ENCODE peak calls at places on chromosomes 6 and 20, in seven cellular contexts. One of them, this sample, is unnamed.

GRCh38 chr6:158042245-158042798 is 60.7 kb downstream of the SYNJ2 start:
- DNase-seq in activated gamma-delta T cell treated with Interleukin-2 at 50 U/mL for 16 hours: no peak
- DNase-seq in heart left ventricle: no peak
- DNase-seq in NCI-H774: no peak
- DNase-seq in type B pancreatic cell: no peak
- DNase-seq in IMR-90: peak
- DNase-seq in bronchial epithelial cell: peak
- DNase-seq in this sample: peak

GRCh38 chr6:115830895-115831294 is 229.8 kb downstream of the FRK start:
- DNase-seq in activated gamma-delta T cell treated with Interleukin-2 at 50 U/mL for 16 hours: no peak
- DNase-seq in heart left ventricle: no peak
- DNase-seq in NCI-H774: no peak
- DNase-seq in type B pancreatic cell: no peak
- DNase-seq in IMR-90: no peak
- DNase-seq in bronchial epithelial cell: peak
- DNase-seq in this sample: no peak

GRCh38 chr6:34531580-34532201 is 24.4 kb downstream of the SPDEF start:
- DNase-seq in activated gamma-delta T cell treated with Interleukin-2 at 50 U/mL for 16 hours: no peak
- DNase-seq in heart left ventricle: peak
- DNase-seq in NCI-H774: no peak
- DNase-seq in type B pancreatic cell: no peak
- DNase-seq in IMR-90: peak
- DNase-seq in bronchial epithelial cell: peak
- DNase-seq in this sample: no peak

GRCh38 chr20:17023811-17024210 is 203.0 kb upstream of the PCSK2 start:
- DNase-seq in activated gamma-delta T cell treated with Interleukin-2 at 50 U/mL for 16 hours: no peak
- DNase-seq in heart left ventricle: no peak
- DNase-seq in NCI-H774: peak
- DNase-seq in type B pancreatic cell: no peak
- DNase-seq in IMR-90: peak
- DNase-seq in bronchial epithelial cell: no peak
- DNase-seq in this sample: no peak

GRCh38 chr6:56911847-56912246 is 43.1 kb upstream of the BEND6 start:
- DNase-seq in activated gamma-delta T cell treated with Interleukin-2 at 50 U/mL for 16 hours: no peak
- DNase-seq in heart left ventricle: no peak
- DNase-seq in NCI-H774: no peak
- DNase-seq in type B pancreatic cell: no peak
- DNase-seq in IMR-90: peak
- DNase-seq in bronchial epithelial cell: peak
- DNase-seq in this sample: no peak

GRCh38 chr6:6785163-6785521 is 196.6 kb downstream of the LY86 start:
- DNase-seq in activated gamma-delta T cell treated with Interleukin-2 at 50 U/mL for 16 hours: no peak
- DNase-seq in heart left ventricle: no peak
- DNase-seq in NCI-H774: no peak
- DNase-seq in type B pancreatic cell: no peak
- DNase-seq in IMR-90: no peak
- DNase-seq in bronchial epithelial cell: no peak
- DNase-seq in this sample: no peak

GRCh38 chr6:85460951-85461805 is 11.3 kb downstream of the NT5E start:
- DNase-seq in activated gamma-delta T cell treated with Interleukin-2 at 50 U/mL for 16 hours: peak
- DNase-seq in heart left ventricle: no peak
- DNase-seq in NCI-H774: no peak
- DNase-seq in type B pancreatic cell: no peak
- DNase-seq in IMR-90: no peak
- DNase-seq in bronchial epithelial cell: no peak
- DNase-seq in this sample: no peak

GRCh38 chr6:11712760-11713159 is 65.8 kb downstream of the ADTRP start:
- DNase-seq in activated gamma-delta T cell treated with Interleukin-2 at 50 U/mL for 16 hours: no peak
- DNase-seq in heart left ventricle: no peak
- DNase-seq in NCI-H774: no peak
- DNase-seq in type B pancreatic cell: no peak
- DNase-seq in IMR-90: peak
- DNase-seq in bronchial epithelial cell: peak
- DNase-seq in this sample: no peak

GRCh38 chr20:31698803-31699718 is 23.6 kb downstream of the BCL2L1 start:
- DNase-seq in activated gamma-delta T cell treated with Interleukin-2 at 50 U/mL for 16 hours: no peak
- DNase-seq in heart left ventricle: peak
- DNase-seq in NCI-H774: peak
- DNase-seq in type B pancreatic cell: no peak
- DNase-seq in IMR-90: peak
- DNase-seq in bronchial epithelial cell: peak
- DNase-seq in this sample: peak

GRCh38 chr6:53240763-53241162 is 92.1 kb upstream of the GCM1 start:
- DNase-seq in activated gamma-delta T cell treated with Interleukin-2 at 50 U/mL for 16 hours: no peak
- DNase-seq in heart left ventricle: no peak
- DNase-seq in NCI-H774: no peak
- DNase-seq in type B pancreatic cell: no peak
- DNase-seq in IMR-90: no peak
- DNase-seq in bronchial epithelial cell: no peak
- DNase-seq in this sample: no peak

GRCh38 chr6:42404494-42404893 is 47.2 kb downstream of the TRERF1 start:
- DNase-seq in activated gamma-delta T cell treated with Interleukin-2 at 50 U/mL for 16 hours: peak
- DNase-seq in heart left ventricle: no peak
- DNase-seq in NCI-H774: no peak
- DNase-seq in type B pancreatic cell: no peak
- DNase-seq in IMR-90: peak
- DNase-seq in bronchial epithelial cell: peak
- DNase-seq in this sample: no peak

GRCh38 chr6:9405369-9405768 is 970.0 kb upstream of the SLC35B3 start:
- DNase-seq in activated gamma-delta T cell treated with Interleukin-2 at 50 U/mL for 16 hours: no peak
- DNase-seq in heart left ventricle: no peak
- DNase-seq in NCI-H774: no peak
- DNase-seq in type B pancreatic cell: no peak
- DNase-seq in IMR-90: peak
- DNase-seq in bronchial epithelial cell: peak
- DNase-seq in this sample: no peak

GRCh38 chr6:39778581-39779270 is 13.4 kb upstream of the DAAM2 start:
- DNase-seq in activated gamma-delta T cell treated with Interleukin-2 at 50 U/mL for 16 hours: no peak
- DNase-seq in heart left ventricle: no peak
- DNase-seq in NCI-H774: no peak
- DNase-seq in type B pancreatic cell: no peak
- DNase-seq in IMR-90: peak
- DNase-seq in bronchial epithelial cell: no peak
- DNase-seq in this sample: no peak

GRCh38 chr20:62210496-62210855 is 9.6 kb downstream of the HRH3 start:
- DNase-seq in activated gamma-delta T cell treated with Interleukin-2 at 50 U/mL for 16 hours: no peak
- DNase-seq in heart left ventricle: no peak
- DNase-seq in NCI-H774: peak
- DNase-seq in type B pancreatic cell: no peak
- DNase-seq in IMR-90: no peak
- DNase-seq in bronchial epithelial cell: no peak
- DNase-seq in this sample: no peak

GRCh38 chr6:44054635-44055559 is 72.4 kb downstream of the MRPL14 start:
- DNase-seq in activated gamma-delta T cell treated with Interleukin-2 at 50 U/mL for 16 hours: no peak
- DNase-seq in heart left ventricle: no peak
- DNase-seq in NCI-H774: no peak
- DNase-seq in type B pancreatic cell: no peak
- DNase-seq in IMR-90: peak
- DNase-seq in bronchial epithelial cell: no peak
- DNase-seq in this sample: no peak

GRCh38 chr6:35557239-35557638 is 44.5 kb upstream of the TULP1 start:
- DNase-seq in activated gamma-delta T cell treated with Interleukin-2 at 50 U/mL for 16 hours: no peak
- DNase-seq in heart left ventricle: no peak
- DNase-seq in NCI-H774: no peak
- DNase-seq in type B pancreatic cell: no peak
- DNase-seq in IMR-90: no peak
- DNase-seq in bronchial epithelial cell: no peak
- DNase-seq in this sample: no peak

GRCh38 chr6:106715922-106716321 is 86.5 kb downstream of the QRSL1 start:
- DNase-seq in activated gamma-delta T cell treated with Interleukin-2 at 50 U/mL for 16 hours: no peak
- DNase-seq in heart left ventricle: no peak
- DNase-seq in NCI-H774: no peak
- DNase-seq in type B pancreatic cell: no peak
- DNase-seq in IMR-90: no peak
- DNase-seq in bronchial epithelial cell: peak
- DNase-seq in this sample: no peak

GRCh38 chr6:84764332-84765049 is at the start of gene TBX18:
- DNase-seq in activated gamma-delta T cell treated with Interleukin-2 at 50 U/mL for 16 hours: no peak
- DNase-seq in heart left ventricle: peak
- DNase-seq in NCI-H774: no peak
- DNase-seq in type B pancreatic cell: peak
- DNase-seq in IMR-90: peak
- DNase-seq in bronchial epithelial cell: peak
- DNase-seq in this sample: no peak

GRCh38 chr20:25083773-25084615 is 2.1 kb upstream of the VSX1 start:
- DNase-seq in activated gamma-delta T cell treated with Interleukin-2 at 50 U/mL for 16 hours: no peak
- DNase-seq in heart left ventricle: no peak
- DNase-seq in NCI-H774: no peak
- DNase-seq in type B pancreatic cell: peak
- DNase-seq in IMR-90: no peak
- DNase-seq in bronchial epithelial cell: no peak
- DNase-seq in this sample: no peak

GRCh38 chr6:67630146-67630545 is 1004.9 kb upstream of the ADGRB3 start:
- DNase-seq in activated gamma-delta T cell treated with Interleukin-2 at 50 U/mL for 16 hours: no peak
- DNase-seq in heart left ventricle: no peak
- DNase-seq in NCI-H774: no peak
- DNase-seq in type B pancreatic cell: no peak
- DNase-seq in IMR-90: peak
- DNase-seq in bronchial epithelial cell: peak
- DNase-seq in this sample: no peak

GRCh38 chr20:63254536-63255384 is 497 bp upstream of the NKAIN4 start:
- DNase-seq in activated gamma-delta T cell treated with Interleukin-2 at 50 U/mL for 16 hours: no peak
- DNase-seq in heart left ventricle: no peak
- DNase-seq in NCI-H774: no peak
- DNase-seq in type B pancreatic cell: no peak
- DNase-seq in IMR-90: no peak
- DNase-seq in bronchial epithelial cell: no peak
- DNase-seq in this sample: no peak

GRCh38 chr6:167827588-167828324 is 1.0 kb downstream of the AFDN start:
- DNase-seq in activated gamma-delta T cell treated with Interleukin-2 at 50 U/mL for 16 hours: no peak
- DNase-seq in heart left ventricle: peak
- DNase-seq in NCI-H774: peak
- DNase-seq in type B pancreatic cell: peak
- DNase-seq in IMR-90: peak
- DNase-seq in bronchial epithelial cell: no peak
- DNase-seq in this sample: peak

GRCh38 chr6:113824411-113824810 is 32.7 kb upstream of the MARCKS start:
- DNase-seq in activated gamma-delta T cell treated with Interleukin-2 at 50 U/mL for 16 hours: no peak
- DNase-seq in heart left ventricle: no peak
- DNase-seq in NCI-H774: no peak
- DNase-seq in type B pancreatic cell: no peak
- DNase-seq in IMR-90: peak
- DNase-seq in bronchial epithelial cell: no peak
- DNase-seq in this sample: no peak

GRCh38 chr6:5135783-5136376 is 50.7 kb downstream of the PPP1R3G start:
- DNase-seq in activated gamma-delta T cell treated with Interleukin-2 at 50 U/mL for 16 hours: peak
- DNase-seq in heart left ventricle: no peak
- DNase-seq in NCI-H774: no peak
- DNase-seq in type B pancreatic cell: no peak
- DNase-seq in IMR-90: no peak
- DNase-seq in bronchial epithelial cell: no peak
- DNase-seq in this sample: no peak

GRCh38 chr6:168450921-168451320 is 9.9 kb downstream of the SMOC2 start:
- DNase-seq in activated gamma-delta T cell treated with Interleukin-2 at 50 U/mL for 16 hours: no peak
- DNase-seq in heart left ventricle: no peak
- DNase-seq in NCI-H774: no peak
- DNase-seq in type B pancreatic cell: no peak
- DNase-seq in IMR-90: no peak
- DNase-seq in bronchial epithelial cell: no peak
- DNase-seq in this sample: no peak

GRCh38 chr6:89530982-89531381 is 98.0 kb downstream of the ANKRD6 start:
- DNase-seq in activated gamma-delta T cell treated with Interleukin-2 at 50 U/mL for 16 hours: no peak
- DNase-seq in heart left ventricle: peak
- DNase-seq in NCI-H774: no peak
- DNase-seq in type B pancreatic cell: no peak
- DNase-seq in IMR-90: no peak
- DNase-seq in bronchial epithelial cell: no peak
- DNase-seq in this sample: no peak

GRCh38 chr6:125201961-125202729 is 48.6 kb downstream of the TPD52L1 start:
- DNase-seq in activated gamma-delta T cell treated with Interleukin-2 at 50 U/mL for 16 hours: no peak
- DNase-seq in heart left ventricle: no peak
- DNase-seq in NCI-H774: no peak
- DNase-seq in type B pancreatic cell: no peak
- DNase-seq in IMR-90: peak
- DNase-seq in bronchial epithelial cell: peak
- DNase-seq in this sample: peak

This sample was measured in prostate gland.